ENCODE peak calls at places on chromosomes 16 and 17, in ten cellular contexts. L is neural progenitor cell; I is prostate gland; Z is CD8-positive, alpha-beta T cell; D is heart right ventricle; N is cardiac muscle cell; B is stomach; R is lung; K is uterus; W is pancreas. S is an unnamed sample. For H3K4me1, the result is how much of the 10 kb centered on the place peaks cover.

GRCh38 chr16:85261205-85261604 is 148.9 kb upstream of the CIBAR2 start:
- DNase-seq in R (no peak), L (no peak), N (no peak), Z (no peak), B (no peak), W (no peak), I (no peak), K (no peak), D (no peak), S (no peak)

GRCh38 chr17:35132099-35132498 is 10.0 kb downstream of the NLE1 start:
- DNase-seq in D (no peak), K (no peak), Z (no peak), I (no peak), B (no peak), W (no peak), R (no peak), N (no peak), L (no peak), S (no peak)

GRCh38 chr17:62965649-62966425 is at the start of gene TANC2:
- DNase-seq in Z (peak), B (peak), L (peak), I (peak), D (peak), N (peak), R (peak), W (peak), K (peak), S (peak)

GRCh38 chr16:15830832-15831451 is 25.9 kb downstream of the MYH11 start:
- DNase-seq in B (no peak), R (no peak), D (no peak), N (no peak), Z (no peak), K (no peak), W (no peak), I (no peak), L (no peak), S (no peak)

GRCh38 chr17:81528651-81529436 is 667 bp downstream of the FSCN2 start:
- DNase-seq in B (no peak), L (no peak), Z (no peak), N (no peak), R (no peak), I (no peak), D (no peak), K (no peak), W (no peak), S (no peak)

GRCh38 chr16:47143329-47143676 is 442 bp downstream of the NETO2 start:
- DNase-seq in I (peak), B (peak), D (peak), K (peak), W (peak), L (peak), R (peak), Z (peak), N (peak), S (peak)

GRCh38 chr16:84446596-84447392 is 57.7 kb downstream of the MEAK7 start:
- DNase-seq in N (no peak), B (no peak), R (no peak), D (no peak), L (no peak), K (no peak), I (no peak), Z (no peak), W (peak), S (no peak)

GRCh38 chr16:75099075-75099667 is 17.4 kb downstream of the LDHD start:
- DNase-seq in W (no peak), R (no peak), K (no peak), B (no peak), L (no peak), D (no peak), N (no peak), I (no peak), Z (no peak), S (no peak)

GRCh38 chr17:81527591-81528383 is at the start of gene FSCN2:
- DNase-seq in Z (no peak), N (no peak), L (no peak), I (no peak), K (no peak), B (peak), R (no peak), W (no peak), D (no peak), S (no peak)

GRCh38 chr17:78862073-78863023 is 21.7 kb upstream of the USP36 start:
- DNase-seq in D (peak), W (peak), L (no peak), B (peak), N (no peak), I (no peak), R (peak), Z (no peak), K (peak), S (peak)

GRCh38 chr16:4288148-4288921 is 15.5 kb upstream of the TFAP4 start:
- DNase-seq in N (peak), B (peak), D (peak), W (peak), K (peak), I (peak), L (peak), Z (peak), R (peak), S (peak)

GRCh38 chr17:50088952-50089825 is 6.0 kb upstream of the PDK2 start:
- DNase-seq in R (no peak), K (no peak), L (no peak), N (no peak), Z (no peak), I (no peak), D (no peak), B (no peak), W (no peak), S (no peak)

GRCh38 chr16:27401768-27402568 is at the start of gene IL21R:
- DNase-seq in B (peak), I (no peak), L (peak), R (peak), D (peak), K (peak), N (no peak), W (no peak), Z (peak), S (peak)

GRCh38 chr16:85237817-85238216 is 125.5 kb upstream of the CIBAR2 start:
- DNase-seq in L (no peak), N (no peak), R (no peak), K (no peak), B (no peak), Z (no peak), D (no peak), W (no peak), I (no peak), S (no peak)

GRCh38 chr17:1024076-1024475 is 27.1 kb downstream of the TIMM22 start:
- DNase-seq in W (no peak), B (no peak), D (no peak), I (no peak), R (no peak), L (no peak), Z (no peak), K (no peak), N (no peak), S (no peak)

GRCh38 chr17:35900280-35900679 is 20.1 kb upstream of the CCL5 start:
- DNase-seq in N (no peak), D (no peak), Z (no peak), I (no peak), K (no peak), L (no peak), R (no peak), W (no peak), B (no peak), S (no peak)

GRCh38 chr17:67245073-67245693 is at the start of gene HELZ:
- DNase-seq in I (peak), R (peak), W (peak), D (peak), L (peak), B (peak), K (peak), Z (peak), N (peak), S (peak)

GRCh38 chr16:73057369-73058210 is 9.7 kb upstream of the ZFHX3 start:
- DNase-seq in W (peak), I (no peak), Z (no peak), N (peak), R (no peak), D (no peak), L (peak), B (no peak), K (peak), S (peak)

GRCh38 chr16:19696312-19696711 is 21.7 kb downstream of the KNOP1 start:
- DNase-seq in W (peak), L (no peak), K (peak), R (peak), Z (no peak), D (peak), I (peak), N (no peak), B (peak), S (peak)

GRCh38 chr16:1261131-1261917 is 5.5 kb downstream of the TPSD1 start:
- DNase-seq in D (no peak), R (no peak), K (no peak), L (no peak), I (no peak), Z (no peak), N (no peak), B (no peak), W (peak), S (no peak)

GRCh38 chr17:66717680-66718079 is 117.2 kb upstream of the CACNG5 start:
- DNase-seq in B (no peak), I (no peak), Z (no peak), L (no peak), K (no peak), D (no peak), N (no peak), R (peak), W (no peak), S (no peak)

GRCh38 chr17:51703364-51704341 is 443.3 kb downstream of the UTP18 start:
- DNase-seq in Z (no peak), K (peak), L (no peak), D (peak), B (peak), W (no peak), N (no peak), R (no peak), I (peak), S (peak)

GRCh38 chr17:73189417-73190099 is 3.3 kb upstream of the COG1 start:
- DNase-seq in B (peak), N (peak), K (no peak), R (no peak), D (no peak), I (peak), L (peak), Z (no peak), W (no peak), S (no peak)

GRCh38 chr16:11583889-11584565 is 2.7 kb downstream of the LITAF start:
- DNase-seq in L (no peak), R (no peak), I (peak), B (peak), Z (no peak), K (no peak), D (no peak), W (no peak), N (no peak), S (peak)

GRCh38 chr16:30949655-30950515 is 1.0 kb downstream of the ORAI3 start:
- DNase-seq in K (peak), B (peak), N (peak), Z (no peak), I (peak), W (peak), L (peak), D (peak), R (peak), S (peak)

GRCh38 chr16:88763502-88764053 is 21.4 kb downstream of the PIEZO1 start:
- DNase-seq in B (peak), W (no peak), K (no peak), D (no peak), I (no peak), L (peak), Z (no peak), N (peak), R (peak), S (no peak)

GRCh38 chr16:17277981-17278381 is 192.8 kb downstream of the XYLT1 start:
- DNase-seq in R (no peak), B (peak), K (peak), L (peak), W (no peak), D (peak), Z (no peak), N (peak), I (peak), S (no peak)

GRCh38 chr16:27779719-27780161 is 229.8 kb downstream of the KATNIP start:
- DNase-seq in N (peak), Z (no peak), I (peak), K (peak), W (no peak), B (peak), D (no peak), L (peak), R (peak), S (no peak)

GRCh38 chr16:65994305-65994704 is 372.2 kb upstream of the CDH5 start:
- DNase-seq in D (no peak), K (no peak), W (no peak), B (no peak), R (no peak), L (no peak), I (no peak), Z (no peak), N (no peak), S (no peak)

GRCh38 chr16:75251280-75252048 is at the start of gene BCAR1:
- DNase-seq in N (peak), B (peak), I (peak), R (peak), K (peak), D (peak), W (peak), L (peak), Z (no peak), S (peak)

GRCh38 chr17:83086197-83086880 is 6.9 kb downstream of the METRNL start:
- DNase-seq in D (no peak), B (no peak), W (no peak), N (no peak), I (no peak), Z (no peak), L (no peak), R (no peak), K (no peak), S (no peak)

GRCh38 chr17:83084214-83084613 is 4.8 kb downstream of the METRNL start:
- DNase-seq in W (no peak), Z (no peak), D (no peak), R (no peak), K (no peak), I (no peak), N (no peak), B (no peak), L (no peak), S (no peak)

GRCh38 chr17:83084621-83085056 is 5.2 kb downstream of the METRNL start:
- DNase-seq in R (peak), L (no peak), N (no peak), D (no peak), K (no peak), I (no peak), Z (no peak), W (no peak), B (peak), S (no peak)

GRCh38 chr17:83085103-83085502 is 5.7 kb downstream of the METRNL start:
- DNase-seq in K (no peak), W (no peak), D (no peak), I (no peak), N (no peak), R (no peak), L (no peak), B (no peak), Z (no peak), S (no peak)

DNA sequence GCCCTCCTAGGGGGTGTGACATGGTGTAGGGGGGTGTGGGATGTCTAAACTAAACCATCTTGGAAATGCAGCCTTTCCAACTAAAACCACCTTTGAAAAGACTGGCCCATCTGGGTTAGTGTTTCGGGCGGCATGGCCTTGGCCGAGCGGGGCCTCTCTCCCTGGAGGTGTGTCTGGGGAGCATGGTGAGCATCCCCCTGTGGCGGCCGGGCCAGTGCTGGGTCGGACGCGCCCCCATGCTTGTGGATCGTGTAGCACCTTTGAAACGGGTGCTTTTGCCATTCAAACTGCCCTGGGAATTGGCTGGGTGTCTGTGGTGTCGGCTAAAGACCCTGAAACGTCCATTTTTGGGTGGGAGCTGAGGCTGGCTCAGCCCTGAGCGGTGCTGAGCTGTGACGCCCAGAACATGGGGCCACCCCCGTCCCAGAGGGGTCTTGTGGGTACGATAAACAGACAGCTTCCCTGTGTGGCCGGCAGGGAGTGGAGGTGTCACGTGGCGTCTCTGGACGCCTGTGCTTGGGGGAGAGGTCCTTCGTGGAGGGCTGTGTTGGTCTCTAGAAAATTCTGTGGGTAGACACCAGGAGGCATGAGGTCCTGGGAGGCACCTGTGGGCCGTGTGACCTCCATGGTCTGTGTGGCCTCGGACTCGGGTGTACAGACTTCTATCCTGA is 6.3 kb downstream of the METRNL start:
- DNase-seq in Z (no peak), R (no peak), B (no peak), W (no peak), L (no peak), K (no peak), D (no peak), N (no peak), I (no peak), S (no peak)
- H3K4me1 ChIP-seq in Z (under half), R (under half), B (half or more), W (under half), L (under half), K (under half), D (half or more), N (under half), I (under half), S (half or more)

DNA sequence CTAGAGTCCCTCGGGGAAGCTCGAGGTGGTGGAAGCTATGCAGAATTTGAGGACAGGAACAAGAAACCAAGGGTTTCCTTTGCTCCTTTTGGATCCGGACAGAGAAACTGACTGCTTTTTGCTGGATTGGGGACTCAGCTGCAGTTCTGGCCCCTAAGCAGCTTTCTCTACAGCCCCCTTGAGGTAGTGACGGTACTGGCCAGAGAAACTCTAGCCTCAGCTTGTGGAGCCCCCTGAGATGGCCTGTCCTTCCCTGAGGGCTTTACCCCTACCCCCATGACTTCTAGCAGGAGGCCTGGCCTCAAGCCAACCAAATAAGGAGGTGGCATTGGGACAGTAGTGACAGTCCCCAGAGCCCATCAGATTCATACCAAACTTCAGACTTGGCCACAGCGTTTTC is 118.1 kb downstream of the IRX5 start:
- DNase-seq in D (no peak), B (no peak), K (no peak), W (no peak), R (no peak), Z (no peak), I (no peak), L (peak), N (peak), S (no peak)
- TF ChIP-seq CTCF in D (no peak), B (no peak), K (no peak), W (no peak), R (no peak), Z (no peak), I (no peak), L (peak), N (no peak), S (no peak)

GRCh38 chr17:76493505-76494167 is 7.6 kb downstream of the RHBDF2 start:
- DNase-seq in N (no peak), B (peak), K (no peak), R (no peak), Z (no peak), I (no peak), D (no peak), L (no peak), W (no peak), S (no peak)

GRCh38 chr17:76492989-76493501 is 8.2 kb downstream of the RHBDF2 start:
- DNase-seq in L (no peak), D (peak), Z (no peak), N (no peak), I (no peak), W (no peak), B (peak), K (no peak), R (peak), S (peak)

GRCh38 chr17:76490112-76490710 is 11.0 kb downstream of the RHBDF2 start:
- DNase-seq in N (no peak), Z (no peak), I (no peak), B (no peak), W (no peak), L (no peak), D (no peak), K (no peak), R (no peak), S (no peak)

GRCh38 chr17:76491271-76492184 is 9.7 kb downstream of the RHBDF2 start:
- DNase-seq in N (no peak), D (no peak), R (no peak), W (no peak), Z (no peak), B (no peak), K (no peak), L (no peak), I (no peak), S (no peak)

GRCh38 chr17:76492250-76492988 is 8.8 kb downstream of the RHBDF2 start:
- DNase-seq in I (no peak), D (no peak), W (no peak), Z (no peak), K (no peak), R (no peak), B (no peak), N (no peak), L (no peak), S (no peak)
- H3K4me1 ChIP-seq in I (under half), D (half or more), W (under half), Z (under half), K (under half), R (under half), B (under half), N (under half), L (under half), S (half or more)

DNA sequence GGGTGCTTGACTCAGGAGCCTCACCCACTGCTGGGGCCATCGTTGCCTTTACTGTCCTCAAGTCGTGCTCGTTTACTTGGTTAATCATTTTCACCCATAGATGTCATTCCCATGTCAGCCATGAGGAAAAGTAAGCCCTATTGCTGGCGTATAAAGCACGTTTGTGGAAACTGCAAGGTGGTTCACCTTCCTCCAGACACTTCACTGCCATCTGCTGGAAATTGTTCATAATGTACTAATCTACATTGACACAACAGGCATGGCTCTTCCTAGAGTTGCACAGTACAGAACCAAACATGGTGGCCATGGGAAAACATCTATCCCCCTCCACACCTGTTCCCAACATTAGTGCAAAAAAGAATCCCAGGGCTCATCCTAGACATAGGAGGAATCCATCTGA is 116.6 kb downstream of the ZNF18 start:
- DNase-seq in L (peak), W (no peak), I (peak), Z (no peak), N (peak), R (no peak), K (no peak), D (peak), B (no peak), S (no peak)
- TF ChIP-seq CTCF in L (peak), W (no peak), I (peak), Z (no peak), N (no peak), R (no peak), K (no peak), D (peak), B (no peak), S (peak)

DNA sequence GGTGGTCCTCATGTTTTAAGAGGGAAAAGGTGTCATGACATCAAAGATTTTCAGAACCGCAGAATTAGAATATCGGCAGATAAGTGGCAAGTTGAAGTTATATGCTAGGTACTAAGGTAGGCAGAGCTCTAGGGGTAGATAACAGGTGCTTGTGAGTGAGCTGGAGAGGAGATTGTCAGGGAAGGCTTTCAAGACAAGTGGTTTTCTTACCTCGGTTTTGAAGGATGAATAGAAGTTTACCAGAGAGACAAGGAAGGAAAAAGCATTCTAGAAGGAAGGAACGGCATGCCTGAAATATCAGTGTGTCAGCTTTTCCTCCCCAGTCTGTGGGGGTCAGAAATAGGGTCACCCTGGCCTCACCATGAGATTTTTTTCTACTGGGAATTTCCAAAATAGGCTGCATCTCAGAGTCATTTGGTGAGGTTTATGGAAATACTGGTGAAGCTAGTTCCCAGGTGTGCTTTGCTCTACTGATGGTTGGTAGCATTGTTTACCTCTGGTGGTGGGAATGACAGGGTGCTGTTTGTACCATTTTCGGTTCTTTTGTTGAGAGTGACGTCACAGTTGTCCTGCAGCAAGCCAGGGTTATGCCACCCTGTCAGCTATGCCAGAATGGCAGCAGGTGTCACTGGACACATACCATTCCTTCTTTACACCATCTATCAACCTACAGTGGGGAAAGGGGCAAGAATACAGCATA is 112.5 kb downstream of the MSI2 start:
- DNase-seq in D (no peak), L (no peak), W (no peak), I (no peak), B (no peak), K (no peak), R (no peak), N (no peak), Z (no peak), S (no peak)
- H3K4me1 ChIP-seq in D (half or more), L (half or more), W (under half), I (under half), B (under half), K (under half), R (under half), N (under half), Z (under half), S (half or more)